ENCODE peak calls at places on chromosomes 11 and 22, in eight cellular contexts. T is B cell, W is ELF-1, A is HS-27A, K is DMS153, C is fibroblast of mammary gland, Z is GM20000, V is HFFc6. E is an unnamed sample.

GRCh38 chr11:79160786-79161403 is 279.9 kb downstream of the TENM4 start:
- DNase-seq in T (no peak), W (peak), A (no peak), K (no peak), C (peak), Z (no peak), V (no peak), E (no peak)

GRCh38 chr11:67158241-67158640 is 39.2 kb downstream of the KDM2A start:
- DNase-seq in T (no peak), W (no peak), A (no peak), K (no peak), C (peak), Z (no peak), V (no peak), E (no peak)

GRCh38 chr11:70584786-70585545 is 186.6 kb downstream of the CTTN start:
- DNase-seq in T (no peak), W (no peak), A (no peak), K (no peak), C (no peak), Z (no peak), V (no peak), E (no peak)

GRCh38 chr11:74057251-74058151 is 48.6 kb upstream of the UCP3 start:
- DNase-seq in T (no peak), W (no peak), A (no peak), K (no peak), C (peak), Z (no peak), V (peak), E (peak)

GRCh38 chr22:40341604-40342003 is 4.7 kb upstream of the ADSL start:
- DNase-seq in T (no peak), W (no peak), A (no peak), K (no peak), C (no peak), Z (no peak), V (no peak), E (no peak)

GRCh38 chr11:67301951-67302516 is 1.3 kb upstream of the SSH3 start:
- DNase-seq in T (no peak), W (peak), A (no peak), K (peak), C (peak), Z (no peak), V (no peak), E (peak)

GRCh38 chr22:47601666-47602065 is 839.2 kb downstream of the TBC1D22A start:
- DNase-seq in T (peak), W (no peak), A (no peak), K (no peak), C (no peak), Z (no peak), V (no peak), E (no peak)

GRCh38 chr11:128341280-128341679 is 246.1 kb downstream of the ETS1 start:
- DNase-seq in T (no peak), W (no peak), A (no peak), K (no peak), C (peak), Z (no peak), V (no peak), E (no peak)